ENCODE peak calls at places on chromosomes 5 and 9, in seven cellular contexts. One of them, this sample, is unnamed.
A peak's percentile ranks its signal among the peaks of the same experiment; 100 is the strongest.

GRCh38 chr5:97097348-97098220 is 44.8 kb downstream of the LIX1 start:
- DNase-seq in mucosa of descending colon: no peak
- DNase-seq in GM18507: no peak
- DNase-seq in NCI-H774: no peak
- DNase-seq in skeletal muscle cell: no peak
- DNase-seq in HuH-7: no peak
- DNase-seq in ACHN: no peak
- DNase-seq in this sample: no peak

GRCh38 chr5:61332369-61332745 is 299 bp downstream of the ZSWIM6 start:
- DNase-seq in skeletal muscle cell: no peak
- DNase-seq in ACHN: no peak
- DNase-seq in NCI-H774: peak; percentile 44
- DNase-seq in HuH-7: no peak
- DNase-seq in GM18507: no peak
- DNase-seq in mucosa of descending colon: no peak
- DNase-seq in this sample: no peak

GRCh38 chr9:132078369-132079356 is 1.0 kb downstream of the MED27 start:
- DNase-seq in mucosa of descending colon: peak; percentile 33
- DNase-seq in GM18507: no peak
- DNase-seq in NCI-H774: no peak
- DNase-seq in ACHN: no peak
- DNase-seq in skeletal muscle cell: peak; percentile 27
- DNase-seq in HuH-7: no peak
- DNase-seq in this sample: peak; percentile 60

GRCh38 chr5:126831175-126831574 is 54.2 kb downstream of the LMNB1 start:
- DNase-seq in HuH-7: no peak
- DNase-seq in NCI-H774: no peak
- DNase-seq in skeletal muscle cell: no peak
- DNase-seq in GM18507: no peak
- DNase-seq in ACHN: no peak
- DNase-seq in mucosa of descending colon: no peak
- DNase-seq in this sample: no peak

GRCh38 chr9:132638240-132638639 is 31.5 kb downstream of the DDX31 start:
- DNase-seq in ACHN: no peak
- DNase-seq in mucosa of descending colon: no peak
- DNase-seq in NCI-H774: no peak
- DNase-seq in skeletal muscle cell: peak; percentile 41
- DNase-seq in GM18507: no peak
- DNase-seq in HuH-7: no peak
- DNase-seq in this sample: peak; percentile 8

GRCh38 chr5:54390015-54390414 is 65.5 kb upstream of the HSPB3 start:
- DNase-seq in HuH-7: no peak
- DNase-seq in ACHN: peak; percentile 81
- DNase-seq in mucosa of descending colon: peak; percentile 48
- DNase-seq in GM18507: no peak
- DNase-seq in NCI-H774: peak; percentile 83
- DNase-seq in skeletal muscle cell: peak; percentile 96
- DNase-seq in this sample: peak; percentile 55

GRCh38 chr9:119289740-119290139 is 79.5 kb downstream of the BRINP1 start:
- DNase-seq in skeletal muscle cell: no peak
- DNase-seq in GM18507: peak; percentile 4
- DNase-seq in HuH-7: peak; percentile 17
- DNase-seq in NCI-H774: peak; percentile 43
- DNase-seq in mucosa of descending colon: no peak
- DNase-seq in ACHN: peak; percentile 68
- DNase-seq in this sample: peak; percentile 43

GRCh38 chr5:114050087-114050486 is 311.8 kb upstream of the KCNN2 start:
- DNase-seq in HuH-7: no peak
- DNase-seq in skeletal muscle cell: no peak
- DNase-seq in ACHN: no peak
- DNase-seq in GM18507: no peak
- DNase-seq in NCI-H774: no peak
- DNase-seq in mucosa of descending colon: no peak
- DNase-seq in this sample: no peak

GRCh38 chr5:149264432-149265069 is 7.1 kb upstream of the AFAP1L1 start:
- DNase-seq in mucosa of descending colon: peak; percentile 49
- DNase-seq in GM18507: no peak
- DNase-seq in HuH-7: peak; percentile 63
- DNase-seq in skeletal muscle cell: no peak
- DNase-seq in NCI-H774: peak; percentile 51
- DNase-seq in ACHN: peak; percentile 20
- DNase-seq in this sample: no peak

GRCh38 chr9:14690986-14691730 is 2.1 kb downstream of the ZDHHC21 start:
- DNase-seq in mucosa of descending colon: no peak
- DNase-seq in skeletal muscle cell: no peak
- DNase-seq in ACHN: no peak
- DNase-seq in HuH-7: no peak
- DNase-seq in GM18507: no peak
- DNase-seq in NCI-H774: no peak
- DNase-seq in this sample: no peak

GRCh38 chr5:9546973-9547947 is 1.4 kb upstream of the SEMA5A start:
- DNase-seq in ACHN: no peak
- DNase-seq in GM18507: no peak
- DNase-seq in mucosa of descending colon: peak; percentile 72
- DNase-seq in NCI-H774: no peak
- DNase-seq in skeletal muscle cell: no peak
- DNase-seq in HuH-7: no peak
- DNase-seq in this sample: no peak

GRCh38 chr9:35748239-35748857 is 680 bp downstream of the GBA2 start:
- DNase-seq in GM18507: no peak
- DNase-seq in skeletal muscle cell: no peak
- DNase-seq in NCI-H774: no peak
- DNase-seq in HuH-7: no peak
- DNase-seq in ACHN: no peak
- DNase-seq in mucosa of descending colon: no peak
- DNase-seq in this sample: no peak

GRCh38 chr9:114518599-114519022 is 13.3 kb upstream of the WHRN start:
- DNase-seq in GM18507: no peak
- DNase-seq in mucosa of descending colon: no peak
- DNase-seq in skeletal muscle cell: no peak
- DNase-seq in NCI-H774: no peak
- DNase-seq in ACHN: no peak
- DNase-seq in HuH-7: no peak
- DNase-seq in this sample: no peak

GRCh38 chr9:132311978-132312377 is 42.8 kb downstream of the SETX start:
- DNase-seq in ACHN: no peak
- DNase-seq in HuH-7: no peak
- DNase-seq in NCI-H774: no peak
- DNase-seq in GM18507: no peak
- DNase-seq in mucosa of descending colon: no peak
- DNase-seq in skeletal muscle cell: no peak
- DNase-seq in this sample: no peak

GRCh38 chr5:74587895-74588294 is 52.6 kb downstream of the ENC1 start:
- DNase-seq in NCI-H774: no peak
- DNase-seq in mucosa of descending colon: no peak
- DNase-seq in skeletal muscle cell: no peak
- DNase-seq in HuH-7: no peak
- DNase-seq in GM18507: no peak
- DNase-seq in ACHN: no peak
- DNase-seq in this sample: no peak

GRCh38 chr9:96344458-96345180 is 38.9 kb downstream of the SLC35D2 start:
- DNase-seq in ACHN: peak; percentile 85
- DNase-seq in NCI-H774: peak; percentile 46
- DNase-seq in HuH-7: peak; percentile 47
- DNase-seq in skeletal muscle cell: peak; percentile 90
- DNase-seq in mucosa of descending colon: peak; percentile 40
- DNase-seq in GM18507: no peak
- DNase-seq in this sample: peak; percentile 91

GRCh38 chr9:17520264-17521058 is 58.4 kb upstream of the SH3GL2 start:
- DNase-seq in GM18507: no peak
- DNase-seq in NCI-H774: peak; percentile 68
- DNase-seq in skeletal muscle cell: no peak
- DNase-seq in HuH-7: peak; percentile 3
- DNase-seq in ACHN: no peak
- DNase-seq in mucosa of descending colon: no peak
- DNase-seq in this sample: no peak

GRCh38 chr5:109409061-109409843 is 522 bp downstream of the PJA2 start:
- DNase-seq in HuH-7: peak; percentile 48
- DNase-seq in mucosa of descending colon: peak; percentile 81
- DNase-seq in GM18507: peak; percentile 43
- DNase-seq in skeletal muscle cell: peak; percentile 62
- DNase-seq in NCI-H774: peak; percentile 55
- DNase-seq in ACHN: peak; percentile 75
- DNase-seq in this sample: no peak

This sample was measured in stromal cell of bone marrow.